ENCODE peak calls at places on chromosome 18, in nine cellular contexts. J is heart left ventricle, A is spleen, C is neural progenitor cell, K is hepatocyte, L is left ventricle myocardium inferior, Q is upper lobe of right lung, Z is NB4, S is GM13976. V is an unnamed sample.

GRCh38 chr18:51194604-51195003 is 2.9 kb downstream of the MEX3C start:
- DNase-seq in J (no peak), A (no peak), C (peak), K (no peak), L (no peak), Q (no peak), Z (peak), S (no peak), V (no peak)

GRCh38 chr18:28404721-28405120 is 227.8 kb upstream of the CDH2 start:
- DNase-seq in J (no peak), A (no peak), C (no peak), K (no peak), L (no peak), Q (no peak), Z (no peak), S (no peak), V (no peak)

GRCh38 chr18:6614952-6615351 is 114.6 kb upstream of the ARHGAP28 start:
- DNase-seq in J (no peak), A (no peak), C (no peak), K (no peak), L (no peak), Q (no peak), Z (no peak), S (no peak), V (no peak)

GRCh38 chr18:63317982-63318881 is 1.3 kb downstream of the BCL2 start:
- DNase-seq in J (peak), A (peak), C (peak), K (peak), L (peak), Q (peak), Z (peak), S (peak), V (peak)

GRCh38 chr18:697012-697411 is 15.4 kb downstream of the ENOSF1 start:
- DNase-seq in J (no peak), A (no peak), C (no peak), K (no peak), L (no peak), Q (no peak), Z (no peak), S (no peak), V (no peak)

GRCh38 chr18:51610481-51610880 is 413.0 kb upstream of the MEX3C start:
- DNase-seq in J (no peak), A (no peak), C (no peak), K (no peak), L (no peak), Q (no peak), Z (no peak), S (no peak), V (no peak)

GRCh38 chr18:80103231-80103630 is 5.8 kb upstream of the ADNP2 start:
- DNase-seq in J (no peak), A (no peak), C (no peak), K (no peak), L (no peak), Q (no peak), Z (no peak), S (no peak), V (no peak)

GRCh38 chr18:29882620-29883019 is 1159.9 kb downstream of the DSC3 start:
- DNase-seq in J (no peak), A (no peak), C (no peak), K (no peak), L (no peak), Q (no peak), Z (no peak), S (no peak), V (no peak)

GRCh38 chr18:74689251-74689650 is 91.6 kb downstream of the ZNF407 start:
- DNase-seq in J (no peak), A (no peak), C (no peak), K (no peak), L (no peak), Q (no peak), Z (no peak), S (no peak), V (no peak)

GRCh38 chr18:57287766-57288165 is 64.6 kb upstream of the ST8SIA3 start:
- DNase-seq in J (no peak), A (no peak), C (no peak), K (no peak), L (no peak), Q (no peak), Z (no peak), S (no peak), V (no peak)

GRCh38 chr18:23890589-23890988 is 124.0 kb upstream of the TTC39C start:
- DNase-seq in J (no peak), A (no peak), C (no peak), K (no peak), L (no peak), Q (no peak), Z (no peak), S (no peak), V (no peak)

GRCh38 chr18:49788327-49788908 is 24.9 kb downstream of the ACAA2 start:
- DNase-seq in J (no peak), A (no peak), C (no peak), K (no peak), L (no peak), Q (no peak), Z (no peak), S (no peak), V (peak)

GRCh38 chr18:3985030-3985429 is 470.1 kb downstream of the DLGAP1 start:
- DNase-seq in J (no peak), A (no peak), C (no peak), K (no peak), L (no peak), Q (no peak), Z (no peak), S (no peak), V (no peak)

GRCh38 chr18:21449367-21450250 is 150.9 kb downstream of the ESCO1 start:
- DNase-seq in J (no peak), A (no peak), C (no peak), K (no peak), L (no peak), Q (no peak), Z (no peak), S (no peak), V (no peak)

GRCh38 chr18:21448301-21448700 is 152.2 kb downstream of the ESCO1 start:
- DNase-seq in J (no peak), A (no peak), C (no peak), K (no peak), L (no peak), Q (no peak), Z (no peak), S (no peak), V (no peak)

GRCh38 chr18:21443776-21444464 is 156.6 kb downstream of the ESCO1 start:
- DNase-seq in J (no peak), A (no peak), C (no peak), K (no peak), L (no peak), Q (no peak), Z (no peak), S (no peak), V (no peak)

GRCh38 chr18:21441670-21442069 is 158.8 kb downstream of the ESCO1 start:
- DNase-seq in J (no peak), A (no peak), C (no peak), K (no peak), L (no peak), Q (no peak), Z (no peak), S (no peak), V (no peak)

DNA sequence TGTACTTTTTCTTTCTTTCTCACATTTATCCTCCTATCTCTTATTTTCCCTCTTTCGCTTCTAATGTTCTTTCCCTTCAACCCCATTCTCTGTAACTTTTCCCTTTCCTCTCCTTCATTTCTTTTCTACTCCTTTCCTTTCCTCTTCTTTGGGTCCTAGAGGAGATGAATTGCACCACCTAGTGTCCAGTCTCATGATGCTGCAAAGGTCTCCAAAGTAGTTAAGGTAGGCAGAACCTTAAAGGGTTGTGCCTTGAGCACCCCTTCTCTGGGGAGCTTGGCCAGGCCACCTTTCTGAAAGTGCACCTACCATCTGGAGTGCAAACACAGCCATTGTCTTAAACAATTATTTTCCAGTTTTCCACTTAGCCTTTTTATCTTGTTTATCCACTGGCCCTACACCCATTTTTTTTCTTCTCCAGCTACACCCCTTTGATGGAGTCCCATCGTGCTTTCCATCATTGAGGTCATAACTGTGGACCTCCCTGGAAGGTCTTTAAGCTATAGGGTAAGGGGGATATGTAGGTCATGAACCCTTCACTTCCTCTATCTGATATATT is 156.0 kb downstream of the ESCO1 start:
- DNase-seq in J (no peak), A (no peak), C (peak), K (peak), L (no peak), Q (no peak), Z (peak), S (peak), V (peak)
- TF ChIP-seq CTCF in J (peak), A (no peak), C (peak), K (peak), L (peak), Q (peak), Z (peak), S (peak), V (peak)

DNA sequence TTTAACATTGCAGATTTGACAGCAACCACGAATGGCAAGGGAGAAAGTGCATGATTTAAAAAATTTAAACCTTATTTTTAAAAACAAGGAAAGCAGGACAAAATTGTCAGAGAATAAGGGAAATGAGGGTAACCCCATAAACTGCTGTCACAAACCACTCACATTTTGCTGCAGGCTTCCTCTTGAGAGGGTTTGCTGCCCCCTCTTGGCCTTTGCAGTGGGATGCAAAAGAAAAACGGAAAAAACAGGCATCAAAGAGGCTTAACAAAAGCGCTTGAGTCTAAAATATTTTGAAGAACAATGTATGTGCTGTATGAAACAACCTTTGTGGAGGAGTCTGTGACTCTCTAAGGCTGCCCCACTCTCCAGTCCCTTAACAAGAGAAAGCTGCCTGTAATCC is 91.6 kb downstream of the TMX3 start:
- DNase-seq in J (no peak), A (no peak), C (peak), K (peak), L (no peak), Q (no peak), Z (peak), S (peak), V (peak)
- TF ChIP-seq CTCF in J (peak), A (no peak), C (peak), K (peak), L (peak), Q (peak), Z (peak), S (peak), V (peak)

GRCh38 chr18:34321075-34321474 is 96.4 kb upstream of the NOL4 start:
- DNase-seq in J (no peak), A (no peak), C (no peak), K (no peak), L (no peak), Q (no peak), Z (no peak), S (peak), V (peak)

GRCh38 chr18:34320267-34320666 is 95.6 kb upstream of the NOL4 start:
- DNase-seq in J (no peak), A (no peak), C (no peak), K (no peak), L (no peak), Q (no peak), Z (no peak), S (no peak), V (no peak)

DNA sequence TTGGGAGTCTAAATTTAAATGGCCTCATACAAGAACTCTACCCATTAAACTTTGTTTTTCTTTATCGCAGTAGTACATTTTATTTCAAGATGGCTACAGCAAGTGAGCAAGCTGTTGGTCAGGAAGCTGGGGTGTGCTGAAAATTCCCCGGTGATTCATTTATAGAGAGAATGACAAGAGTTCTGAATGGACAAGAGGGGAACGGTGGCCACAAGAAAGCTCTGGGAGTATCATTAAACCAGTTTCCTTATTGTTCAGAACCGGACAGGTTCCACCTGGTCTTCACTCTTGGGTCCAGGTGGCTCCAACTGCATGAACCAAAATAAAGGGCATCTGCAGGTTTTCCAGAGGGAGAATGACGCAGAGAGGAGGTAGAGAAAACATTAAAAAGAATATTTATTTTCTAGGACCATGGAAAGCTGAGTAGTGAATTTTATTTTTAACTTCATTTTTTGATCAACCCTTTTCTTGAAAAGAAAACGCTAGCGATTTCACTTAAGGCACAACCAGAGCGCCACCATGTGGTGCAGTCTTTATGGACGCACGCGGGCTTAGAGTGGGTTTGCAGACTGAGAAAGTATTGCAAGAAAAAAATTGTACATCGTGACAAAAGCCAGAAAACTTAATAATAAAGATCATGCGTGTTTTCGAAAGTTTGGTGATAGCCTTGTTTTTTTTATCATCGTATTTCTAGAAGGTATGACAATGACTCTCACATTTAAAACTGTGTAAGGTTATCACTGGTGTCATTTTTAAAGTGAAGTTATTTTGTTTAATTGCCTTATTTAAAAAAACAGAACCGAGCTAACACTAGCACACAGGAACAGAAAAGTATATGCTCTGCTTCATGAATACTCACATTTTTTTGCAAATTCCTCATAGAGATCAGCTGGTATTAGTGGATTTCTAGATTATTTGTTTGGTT is 97.9 kb upstream of the NOL4 start:
- DNase-seq in J (no peak), A (no peak), C (peak), K (peak), L (peak), Q (peak), Z (peak), S (peak), V (peak)
- TF ChIP-seq CTCF in J (peak), A (no peak), C (peak), K (peak), L (peak), Q (peak), Z (peak), S (peak), V (peak)

DNA sequence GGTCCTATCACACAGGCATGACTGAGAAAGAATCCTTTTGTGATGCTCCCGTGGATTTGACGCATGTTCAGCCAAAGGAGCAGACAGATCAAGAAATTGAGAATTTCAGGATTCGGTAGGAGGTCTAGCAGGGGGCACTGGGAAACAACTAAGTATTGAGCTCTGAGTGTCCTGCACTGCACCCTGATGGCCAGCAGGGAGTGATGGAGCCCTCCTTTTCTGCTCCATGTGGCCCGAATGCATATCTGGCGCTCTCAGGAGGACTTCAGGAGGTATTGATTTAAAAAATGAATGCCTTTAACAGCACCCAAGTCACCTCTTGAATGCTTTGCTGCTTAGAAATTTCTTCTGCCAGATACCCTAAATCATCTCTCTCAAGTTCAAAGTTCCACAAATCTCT is 58.0 kb downstream of the ZNF519 start:
- DNase-seq in J (no peak), A (no peak), C (peak), K (no peak), L (no peak), Q (no peak), Z (peak), S (no peak), V (no peak)
- TF ChIP-seq CTCF in J (no peak), A (no peak), C (peak), K (peak), L (peak), Q (peak), Z (peak), S (no peak), V (no peak)

GRCh38 chr18:38867680-38868079 is 1302.1 kb upstream of the CELF4 start:
- DNase-seq in J (no peak), A (no peak), C (no peak), K (no peak), L (no peak), Q (no peak), Z (no peak), S (no peak), V (no peak)
- TF ChIP-seq CTCF in J (no peak), A (no peak), C (peak), K (no peak), L (no peak), Q (no peak), Z (no peak), S (no peak), V (no peak)

DNA sequence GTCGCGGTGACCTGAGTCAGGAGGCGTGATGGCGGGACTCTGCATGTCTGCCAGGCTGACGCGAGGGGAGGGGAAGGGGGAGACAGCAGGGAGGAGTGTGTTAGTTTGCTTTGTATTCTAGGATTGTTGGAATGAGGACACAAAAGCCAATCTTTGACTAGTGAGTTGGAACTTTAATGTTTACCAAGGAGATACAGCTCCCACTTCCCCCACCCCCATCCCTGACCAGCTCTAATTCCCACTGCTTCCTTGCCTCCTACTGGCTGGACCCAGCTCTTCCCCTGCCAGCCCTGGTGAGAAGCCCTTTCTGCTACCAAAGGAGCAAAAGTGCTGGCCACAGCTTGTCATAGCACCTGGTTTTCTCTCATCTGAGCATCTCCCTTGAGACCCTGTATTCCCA is 84.5 kb downstream of the CELF4 start:
- DNase-seq in J (no peak), A (no peak), C (peak), K (peak), L (no peak), Q (no peak), Z (no peak), S (no peak), V (no peak)
- TF ChIP-seq CTCF in J (no peak), A (no peak), C (no peak), K (no peak), L (no peak), Q (no peak), Z (no peak), S (no peak), V (no peak)

V was measured in GM20000.